ENCODE peak calls at places on chromosomes 1 and 21, in four cellular contexts. X is thoracic aorta, P is mesothelial cell of epicardium, G is Peyer's patch. U is an unnamed sample.

GRCh38 chr1:207919523-207920210 is 8.7 kb upstream of the CD34 start:
- DNase-seq in X (no peak), P (no peak), G (no peak), U (no peak)

GRCh38 chr1:34858901-34859441 is 578 bp downstream of the SMIM12 start:
- DNase-seq in X (no peak), P (no peak), G (no peak), U (peak)

GRCh38 chr21:41634858-41635257 is 126.9 kb upstream of the TMPRSS2 start:
- DNase-seq in X (no peak), P (no peak), G (no peak), U (no peak)

GRCh38 chr1:240435996-240436566 is 175.9 kb downstream of the GREM2 start:
- DNase-seq in X (no peak), P (no peak), G (no peak), U (no peak)

GRCh38 chr1:50929376-50929958 is 30.6 kb downstream of the FAF1 start:
- DNase-seq in X (no peak), P (no peak), G (no peak), U (no peak)

GRCh38 chr1:7539772-7540175 is 231.3 kb upstream of the VAMP3 start:
- DNase-seq in X (no peak), P (peak), G (no peak), U (no peak)

GRCh38 chr1:181397841-181398240 is 85.5 kb upstream of the CACNA1E start:
- DNase-seq in X (no peak), P (no peak), G (peak), U (no peak)

GRCh38 chr1:65435987-65436386 is 15.5 kb downstream of the LEPR start:
- DNase-seq in X (no peak), P (no peak), G (no peak), U (no peak)

GRCh38 chr1:54407957-54408700 is 1.9 kb upstream of the SSBP3 start:
- DNase-seq in X (no peak), P (no peak), G (no peak), U (peak)

GRCh38 chr1:202815120-202815519 is 4.4 kb downstream of the PCAT6 start:
- DNase-seq in X (no peak), P (no peak), G (no peak), U (no peak)

GRCh38 chr21:44727321-44727720 is 15.9 kb upstream of the TSPEAR start:
- DNase-seq in X (no peak), P (no peak), G (no peak), U (no peak)

GRCh38 chr1:181514298-181515290 is 31.3 kb downstream of the CACNA1E start:
- DNase-seq in X (no peak), P (no peak), G (no peak), U (no peak)

GRCh38 chr1:229585338-229585737 is 26.8 kb upstream of the ABCB10 start:
- DNase-seq in X (no peak), P (no peak), G (no peak), U (no peak)

GRCh38 chr1:100861379-100861778 is 33.3 kb downstream of the EXTL2 start:
- DNase-seq in X (no peak), P (no peak), G (no peak), U (no peak)

GRCh38 chr1:26602378-26602959 is 72.9 kb downstream of the RPS6KA1 start:
- DNase-seq in X (no peak), P (no peak), G (peak), U (no peak)

GRCh38 chr1:214446772-214447556 is 104.4 kb downstream of the PTPN14 start:
- DNase-seq in X (no peak), P (no peak), G (no peak), U (no peak)

DNA sequence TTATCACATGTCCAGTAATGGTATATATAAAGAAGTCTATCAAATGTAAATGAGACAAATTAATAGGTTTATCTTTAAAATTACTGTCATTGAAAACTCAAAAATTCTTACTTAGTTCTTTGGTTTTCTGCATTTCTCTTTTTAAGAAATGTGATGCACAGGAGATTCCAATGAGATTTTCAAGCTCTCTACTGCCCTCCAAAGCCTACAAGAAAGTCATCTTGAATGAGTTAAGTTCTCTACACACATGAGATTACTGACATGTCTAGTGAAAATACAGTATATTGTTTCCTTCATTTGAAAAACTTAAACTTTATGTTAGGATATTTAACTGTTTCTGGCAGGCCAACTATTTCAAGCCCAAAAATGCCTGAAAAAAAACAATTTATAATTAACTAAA is 68.8 kb downstream of the ITGB3BP start:
- DNase-seq in X (no peak), P (no peak), G (no peak), U (no peak)
- TF ChIP-seq CTCF in X (no peak), P (no peak), G (no peak), U (no peak)

DNA sequence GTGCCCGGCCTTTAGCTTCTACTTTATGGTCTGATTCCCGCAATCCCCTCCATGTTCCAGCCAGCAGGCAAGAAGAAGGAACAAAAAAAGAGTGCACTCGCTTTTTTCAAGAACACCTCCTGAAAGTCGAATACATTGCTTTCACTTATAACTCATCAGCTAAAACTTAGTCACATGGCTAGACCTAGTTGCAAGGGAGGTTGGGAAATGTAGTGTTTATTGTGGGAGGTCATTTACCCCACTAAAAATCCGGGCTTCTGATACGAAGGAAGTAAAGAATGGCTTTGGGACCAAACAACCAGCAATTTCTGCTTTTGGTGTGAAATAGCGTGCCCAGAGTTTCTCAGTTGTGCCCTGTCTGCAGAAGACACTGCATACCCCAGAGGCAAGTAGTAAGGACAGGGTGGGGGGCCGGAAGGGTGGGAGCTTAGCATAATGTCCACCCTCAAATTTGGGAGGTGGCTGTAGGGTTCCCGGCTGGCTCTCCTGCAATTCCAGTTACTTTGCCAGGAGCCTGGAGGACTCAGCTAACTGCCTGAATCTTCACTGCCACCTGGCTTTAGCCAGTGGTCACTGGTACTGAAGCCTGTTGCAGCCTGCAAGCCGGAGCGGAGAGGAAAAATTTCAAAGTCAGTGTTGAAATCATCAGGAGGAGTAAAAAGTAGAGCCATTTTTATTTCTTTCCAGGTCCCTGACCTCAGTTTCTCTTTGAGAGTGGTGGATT is 57.7 kb upstream of the F3 start:
- DNase-seq in X (no peak), P (no peak), G (no peak), U (no peak)
- TF ChIP-seq CTCF in X (peak), P (no peak), G (peak), U (peak)

GRCh38 chr1:224434447-224435317 is at the start of gene WDR26:
- DNase-seq in X (no peak), P (peak), G (peak), U (peak)
- TF ChIP-seq CTCF in X (no peak), P (no peak), G (peak), U (no peak)

GRCh38 chr1:205976708-205977107 is 26.5 kb downstream of the RAB7B start:
- DNase-seq in X (no peak), P (no peak), G (no peak), U (no peak)
- TF ChIP-seq CTCF in X (no peak), P (no peak), G (no peak), U (no peak)

GRCh38 chr1:190439447-190439846 is 38.2 kb downstream of the BRINP3 start:
- DNase-seq in X (no peak), P (no peak), G (no peak), U (no peak)

GRCh38 chr1:190436615-190437014 is 41.0 kb downstream of the BRINP3 start:
- DNase-seq in X (no peak), P (no peak), G (no peak), U (no peak)
- TF ChIP-seq CTCF in X (no peak), P (no peak), G (peak), U (no peak)

GRCh38 chr1:24932284-24932683 is 2.2 kb upstream of the RUNX3 start:
- DNase-seq in X (no peak), P (peak), G (peak), U (no peak)
- TF ChIP-seq CTCF in X (peak), P (peak), G (peak), U (peak)

DNA sequence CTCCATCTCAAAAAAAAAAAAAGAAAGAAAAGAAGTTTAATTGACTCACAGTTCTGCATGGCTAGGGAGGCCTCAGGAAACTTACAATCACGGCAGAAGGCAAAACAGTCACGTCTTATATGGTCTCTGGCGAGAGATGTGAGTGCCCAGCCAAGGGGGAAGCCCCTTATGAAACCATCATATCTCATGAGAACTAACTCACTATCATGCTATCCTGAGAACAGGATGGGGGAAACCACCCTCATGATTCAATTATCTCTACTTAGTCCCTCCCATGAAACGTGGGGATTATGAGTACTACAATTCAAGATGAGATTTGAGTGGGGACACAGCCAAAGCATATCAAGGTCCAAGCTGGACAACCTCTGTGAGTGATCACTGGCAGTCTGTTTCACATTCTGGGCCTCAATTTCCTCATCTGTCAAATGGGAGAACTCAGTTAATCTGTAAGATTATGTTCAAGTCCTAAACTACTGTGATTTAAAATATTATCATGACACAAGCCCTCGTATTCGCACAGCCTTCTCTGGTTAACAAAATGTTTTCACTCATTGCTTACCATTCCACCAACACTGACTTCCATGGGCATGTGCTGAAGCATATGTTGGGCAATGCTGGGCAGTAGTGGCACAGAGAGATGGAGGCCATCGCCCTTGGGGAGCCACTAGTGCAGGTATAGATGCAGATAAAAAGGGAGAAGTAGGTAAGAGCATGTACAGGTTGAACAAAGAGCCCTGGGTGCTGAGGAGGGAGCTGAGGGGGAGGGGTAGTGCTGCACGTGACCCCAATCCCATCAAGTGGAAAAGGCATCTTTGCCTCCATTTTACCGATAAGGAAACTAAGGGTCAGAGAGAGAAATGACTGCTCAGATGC is 46.2 kb upstream of the SLC2A1 start:
- DNase-seq in X (no peak), P (no peak), G (no peak), U (no peak)
- TF ChIP-seq CTCF in X (no peak), P (no peak), G (no peak), U (no peak)

GRCh38 chr1:158691907-158692306 is 5.4 kb upstream of the SPTA1 start:
- DNase-seq in X (no peak), P (no peak), G (no peak), U (no peak)
- TF ChIP-seq CTCF in X (no peak), P (no peak), G (no peak), U (no peak)

U was measured in ascending aorta.